ENCODE peak calls at places on chromosomes 11 and 22, in seven cellular contexts. F is fibroblast of pulmonary artery, T is aorta, G is RWPE2, M is astrocyte of the spinal cord, H is left lung, Z is lower lobe of right lung. D is an unnamed sample.

GRCh38 chr22:23212061-23213030 is 32.0 kb downstream of the BCR start:
- DNase-seq in F (no peak), T (peak), G (peak), M (no peak), H (no peak), Z (peak), D (peak)

GRCh38 chr22:38777087-38777671 is 16.8 kb downstream of the DNAL4 start:
- DNase-seq in F (no peak), T (no peak), G (no peak), M (no peak), H (no peak), Z (no peak), D (no peak)

GRCh38 chr22:19800306-19800705 is 39.7 kb downstream of the TBX1 start:
- DNase-seq in F (no peak), T (no peak), G (no peak), M (no peak), H (no peak), Z (peak), D (peak)

GRCh38 chr11:18307461-18308139 is 14.3 kb downstream of the HPS5 start:
- DNase-seq in F (no peak), T (no peak), G (no peak), M (no peak), H (no peak), Z (no peak), D (no peak)

GRCh38 chr11:111735262-111736116 is 30.7 kb downstream of the PPP2R1B start:
- DNase-seq in F (peak), T (peak), G (peak), M (peak), H (peak), Z (no peak), D (peak)

GRCh38 chr22:39612811-39613548 is 42.4 kb downstream of the CACNA1I start:
- DNase-seq in F (no peak), T (no peak), G (no peak), M (no peak), H (no peak), Z (no peak), D (no peak)

GRCh38 chr11:86811637-86812321 is 11.4 kb downstream of the PRSS23 start:
- DNase-seq in F (peak), T (no peak), G (no peak), M (peak), H (no peak), Z (no peak), D (no peak)

GRCh38 chr22:27919943-27920755 is 1.1 kb upstream of the PITPNB start:
- DNase-seq in F (peak), T (no peak), G (no peak), M (peak), H (no peak), Z (no peak), D (no peak)

GRCh38 chr11:44621140-44621681 is 55.7 kb downstream of the CD82 start:
- DNase-seq in F (peak), T (peak), G (no peak), M (peak), H (peak), Z (peak), D (peak)

GRCh38 chr11:9605742-9606141 is 32.3 kb downstream of the WEE1 start:
- DNase-seq in F (no peak), T (no peak), G (no peak), M (no peak), H (no peak), Z (no peak), D (no peak)

GRCh38 chr22:31882971-31883370 is 61.4 kb upstream of the YWHAH start:
- DNase-seq in F (no peak), T (no peak), G (no peak), M (no peak), H (no peak), Z (no peak), D (no peak)

GRCh38 chr11:92384316-92384715 is 159.7 kb downstream of the FAT3 start:
- DNase-seq in F (peak), T (no peak), G (no peak), M (peak), H (no peak), Z (no peak), D (no peak)

GRCh38 chr11:44763111-44763820 is 36.5 kb downstream of the TSPAN18 start:
- DNase-seq in F (peak), T (no peak), G (no peak), M (no peak), H (no peak), Z (no peak), D (no peak)

GRCh38 chr11:94694309-94695060 is 73.7 kb upstream of the AMOTL1 start:
- DNase-seq in F (no peak), T (no peak), G (no peak), M (no peak), H (no peak), Z (no peak), D (no peak)

GRCh38 chr11:102138677-102139076 is 28.4 kb downstream of the YAP1 start:
- DNase-seq in F (peak), T (no peak), G (no peak), M (peak), H (no peak), Z (no peak), D (no peak)
- H3K4me3 ChIP-seq in F (no peak), T (no peak), G (no peak), M (no peak), H (no peak), Z (no peak), D (no peak)

GRCh38 chr11:77190331-77191075 is 62.5 kb downstream of the MYO7A start:
- DNase-seq in F (no peak), T (no peak), G (no peak), M (no peak), H (no peak), Z (no peak), D (peak)
- H3K4me3 ChIP-seq in F (no peak), T (no peak), G (no peak), M (no peak), H (no peak), Z (no peak), D (no peak)

GRCh38 chr11:5689551-5689983 is at the start of gene TRIM22:
- DNase-seq in F (peak), T (peak), G (no peak), M (peak), H (peak), Z (peak), D (peak)
- H3K4me3 ChIP-seq in F (peak), T (peak), G (peak), M (peak), H (peak), Z (peak), D (peak)

GRCh38 chr11:35045219-35045819 is 93.7 kb upstream of the CD44 start:
- DNase-seq in F (no peak), T (peak), G (no peak), M (no peak), H (no peak), Z (no peak), D (no peak)
- H3K4me3 ChIP-seq in F (no peak), T (no peak), G (no peak), M (no peak), H (no peak), Z (no peak), D (no peak)

DNA sequence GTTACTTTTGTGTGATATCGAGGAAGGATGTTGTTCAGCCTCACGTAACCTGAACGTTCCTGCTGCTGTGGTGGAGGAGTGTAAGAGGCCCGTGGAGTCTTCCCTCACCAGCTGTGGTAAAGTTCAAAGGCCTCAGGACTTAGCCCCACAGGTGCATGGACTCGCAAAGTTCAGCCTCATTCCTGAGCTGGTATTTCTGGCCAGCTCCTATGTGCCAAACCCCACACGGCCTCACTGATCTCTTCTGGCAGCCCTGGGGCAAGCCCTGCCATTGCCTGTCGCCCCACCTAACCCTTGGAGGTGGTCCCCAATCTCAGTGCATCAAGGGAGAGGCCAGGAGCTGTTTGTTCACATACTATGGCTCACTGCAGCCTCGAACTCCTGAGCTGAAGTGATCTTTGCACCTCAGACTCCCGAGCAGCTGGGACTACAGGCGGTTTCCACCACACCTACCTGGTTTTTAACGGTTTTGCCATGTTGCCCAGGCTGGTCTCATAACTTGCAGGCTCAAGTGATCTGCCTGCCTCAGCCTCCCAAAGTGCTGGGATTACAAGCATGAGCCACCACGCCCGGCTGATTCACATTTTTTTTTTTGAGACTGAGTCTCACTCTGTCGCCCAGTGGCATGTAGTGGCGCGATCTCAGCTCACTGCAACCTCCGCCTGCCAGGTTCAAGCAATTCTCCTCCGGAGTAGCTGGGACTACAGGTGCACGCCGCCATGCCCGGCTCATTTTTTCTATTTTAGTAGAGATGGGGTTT is 2.2 kb downstream of the PHRF1 start:
- DNase-seq in F (no peak), T (no peak), G (no peak), M (no peak), H (no peak), Z (no peak), D (no peak)
- H3K4me3 ChIP-seq in F (peak), T (no peak), G (no peak), M (no peak), H (no peak), Z (no peak), D (no peak)

DNA sequence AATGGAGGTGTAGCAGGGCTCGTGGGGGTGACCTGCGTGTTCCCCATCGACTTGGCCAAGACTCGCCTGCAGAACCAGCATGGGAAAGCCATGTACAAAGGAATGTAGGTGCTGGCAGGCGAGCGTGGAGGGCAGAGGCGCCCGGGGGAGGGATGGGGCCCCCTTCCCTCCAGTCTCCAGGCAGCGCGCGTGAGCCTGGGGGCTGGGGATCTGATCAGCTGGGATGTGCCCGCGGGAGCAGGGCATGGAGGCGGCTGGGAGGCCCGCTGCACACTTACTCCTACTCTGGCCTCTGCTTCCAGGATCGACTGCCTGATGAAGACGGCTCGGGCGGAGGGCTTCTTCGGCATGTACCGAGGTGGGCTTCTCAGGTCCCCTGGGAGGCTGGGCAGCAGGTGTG is 17.8 kb downstream of the SLC25A18 start:
- DNase-seq in F (no peak), T (no peak), G (no peak), M (no peak), H (no peak), Z (no peak), D (peak)
- H3K4me3 ChIP-seq in F (no peak), T (no peak), G (no peak), M (no peak), H (no peak), Z (no peak), D (no peak)